ENCODE peak calls at places on chromosomes 7 and 10, in nine cellular contexts. M, C, S, L, P, Y, W, G and N are unnamed samples.

GRCh38 chr7:158695726-158696452 is 8.7 kb downstream of the NCAPG2 start:
- DNase-seq in M (peak), C (no peak), S (peak), L (peak), P (peak), Y (peak), W (peak), G (peak), N (peak)

GRCh38 chr10:68471063-68471585 is 649 bp downstream of the DNA2 start:
- DNase-seq in M (no peak), C (no peak), S (no peak), L (no peak), P (no peak), Y (no peak), W (no peak), G (peak), N (no peak)

GRCh38 chr7:24604640-24605039 is 31.4 kb downstream of the PALS2 start:
- DNase-seq in M (no peak), C (no peak), S (no peak), L (no peak), P (no peak), Y (no peak), W (no peak), G (no peak), N (no peak)

GRCh38 chr7:32447218-32447617 is 43.0 kb downstream of the LSM5 start:
- DNase-seq in M (no peak), C (no peak), S (no peak), L (no peak), P (no peak), Y (no peak), W (no peak), G (no peak), N (no peak)

GRCh38 chr10:13439771-13440708 is 88.8 kb downstream of the BEND7 start:
- DNase-seq in M (no peak), C (no peak), S (peak), L (peak), P (peak), Y (no peak), W (peak), G (peak), N (peak)

GRCh38 chr10:78852856-78853255 is 215.9 kb upstream of the ZMIZ1 start:
- DNase-seq in M (no peak), C (no peak), S (no peak), L (peak), P (peak), Y (no peak), W (peak), G (peak), N (no peak)

GRCh38 chr7:71182536-71182935 is 50.6 kb downstream of the GALNT17 start:
- DNase-seq in M (no peak), C (no peak), S (no peak), L (no peak), P (no peak), Y (no peak), W (no peak), G (no peak), N (no peak)

GRCh38 chr7:41451826-41452225 is 251.1 kb downstream of the INHBA start:
- DNase-seq in M (no peak), C (no peak), S (no peak), L (peak), P (peak), Y (no peak), W (no peak), G (no peak), N (no peak)

GRCh38 chr7:23533160-23533559 is 1.4 kb upstream of the TRA2A start:
- DNase-seq in M (no peak), C (no peak), S (no peak), L (no peak), P (no peak), Y (no peak), W (no peak), G (no peak), N (no peak)

GRCh38 chr10:88540355-88540754 is 42.8 kb downstream of the RNLS start:
- DNase-seq in M (no peak), C (no peak), S (no peak), L (no peak), P (no peak), Y (no peak), W (no peak), G (no peak), N (no peak)

GRCh38 chr7:30285067-30285530 is 702 bp downstream of the ZNRF2 start:
- DNase-seq in M (no peak), C (no peak), S (peak), L (peak), P (peak), Y (no peak), W (no peak), G (peak), N (no peak)

GRCh38 chr10:43113201-43113893 is 24.9 kb upstream of the CSGALNACT2 start:
- DNase-seq in M (no peak), C (no peak), S (no peak), L (no peak), P (no peak), Y (no peak), W (no peak), G (no peak), N (no peak)

GRCh38 chr10:102613286-102613685 is 31.0 kb upstream of the TRIM8 start:
- DNase-seq in M (no peak), C (no peak), S (no peak), L (no peak), P (no peak), Y (no peak), W (peak), G (no peak), N (no peak)

GRCh38 chr7:30598121-30598876 is 3.6 kb downstream of the GARS1 start:
- DNase-seq in M (no peak), C (no peak), S (no peak), L (peak), P (no peak), Y (no peak), W (no peak), G (no peak), N (no peak)

GRCh38 chr10:33040436-33040835 is 82.4 kb upstream of the ITGB1 start:
- DNase-seq in M (no peak), C (no peak), S (no peak), L (no peak), P (no peak), Y (no peak), W (no peak), G (no peak), N (no peak)

GRCh38 chr10:62250594-62251198 is 17.9 kb downstream of the RTKN2 start:
- DNase-seq in M (no peak), C (no peak), S (no peak), L (peak), P (no peak), Y (no peak), W (no peak), G (no peak), N (peak)

GRCh38 chr7:92057375-92057774 is 76.9 kb downstream of the CYP51A1 start:
- DNase-seq in M (no peak), C (no peak), S (no peak), L (no peak), P (no peak), Y (no peak), W (no peak), G (no peak), N (no peak)

GRCh38 chr10:100569687-100570517 is 34.2 kb downstream of the HIF1AN start:
- DNase-seq in M (no peak), C (no peak), S (no peak), L (no peak), P (no peak), Y (no peak), W (no peak), G (no peak), N (peak)

GRCh38 chr10:35459449-35459847 is 123.1 kb downstream of the CCNY start:
- DNase-seq in M (no peak), C (no peak), S (no peak), L (no peak), P (no peak), Y (no peak), W (no peak), G (no peak), N (no peak)

GRCh38 chr7:29345590-29345989 is 151.0 kb downstream of the CHN2 start:
- DNase-seq in M (no peak), C (no peak), S (no peak), L (no peak), P (no peak), Y (no peak), W (no peak), G (no peak), N (peak)

GRCh38 chr7:141585592-141586510 is 34.6 kb downstream of the AGK start:
- DNase-seq in M (no peak), C (peak), S (peak), L (peak), P (peak), Y (peak), W (no peak), G (peak), N (peak)

GRCh38 chr7:157481389-157481788 is 144.6 kb downstream of the DNAJB6 start:
- DNase-seq in M (no peak), C (no peak), S (no peak), L (no peak), P (no peak), Y (no peak), W (no peak), G (no peak), N (no peak)

GRCh38 chr7:158252081-158252836 is 335.4 kb downstream of the PTPRN2 start:
- DNase-seq in M (peak), C (no peak), S (no peak), L (no peak), P (no peak), Y (no peak), W (no peak), G (no peak), N (no peak)

GRCh38 chr10:3396116-3396515 is 223.5 kb upstream of the PITRM1 start:
- DNase-seq in M (no peak), C (no peak), S (no peak), L (no peak), P (no peak), Y (no peak), W (no peak), G (no peak), N (no peak)

GRCh38 chr7:28853834-28854749 is 104.0 kb downstream of the TRIL start:
- DNase-seq in M (peak), C (no peak), S (peak), L (peak), P (peak), Y (no peak), W (peak), G (peak), N (peak)

GRCh38 chr10:130739016-130739756 is 572.3 kb downstream of the TCERG1L start:
- DNase-seq in M (no peak), C (no peak), S (no peak), L (no peak), P (no peak), Y (no peak), W (no peak), G (no peak), N (no peak)

GRCh38 chr10:111347386-111348005 is 270.7 kb downstream of the ADRA2A start:
- DNase-seq in M (no peak), C (no peak), S (no peak), L (no peak), P (no peak), Y (no peak), W (no peak), G (no peak), N (no peak)

GRCh38 chr7:137421389-137421788 is 77.9 kb upstream of the PTN start:
- DNase-seq in M (no peak), C (no peak), S (no peak), L (no peak), P (peak), Y (peak), W (no peak), G (no peak), N (no peak)

GRCh38 chr7:123714296-123715080 is 34.3 kb downstream of the WASL start:
- DNase-seq in M (no peak), C (no peak), S (no peak), L (no peak), P (no peak), Y (no peak), W (no peak), G (no peak), N (no peak)

GRCh38 chr7:94301024-94301588 is 93.6 kb upstream of the COL1A2 start:
- DNase-seq in M (no peak), C (no peak), S (no peak), L (peak), P (peak), Y (peak), W (no peak), G (no peak), N (peak)

GRCh38 chr10:17380888-17381287 is 73.5 kb downstream of the ST8SIA6 start:
- DNase-seq in M (no peak), C (no peak), S (no peak), L (no peak), P (no peak), Y (no peak), W (no peak), G (no peak), N (no peak)

GRCh38 chr10:13117842-13118783 is 18.1 kb downstream of the OPTN start:
- DNase-seq in M (no peak), C (no peak), S (no peak), L (no peak), P (no peak), Y (no peak), W (no peak), G (no peak), N (no peak)

GRCh38 chr7:73864981-73865711 is 4.2 kb downstream of the TMEM270 start:
- DNase-seq in M (no peak), C (no peak), S (no peak), L (no peak), P (no peak), Y (no peak), W (no peak), G (no peak), N (no peak)

GRCh38 chr7:148941598-148942280 is 57.6 kb upstream of the EZH2 start:
- DNase-seq in M (peak), C (no peak), S (peak), L (peak), P (no peak), Y (no peak), W (peak), G (no peak), N (peak)

GRCh38 chr7:152362128-152362926 is 73.5 kb downstream of the KMT2C start:
- DNase-seq in M (no peak), C (no peak), S (no peak), L (no peak), P (no peak), Y (no peak), W (no peak), G (no peak), N (no peak)

GRCh38 chr7:1709900-1710299 is 39.8 kb downstream of the ELFN1 start:
- DNase-seq in M (no peak), C (no peak), S (no peak), L (no peak), P (no peak), Y (no peak), W (no peak), G (no peak), N (no peak)

GRCh38 chr7:3510101-3511020 is 209.3 kb downstream of the SDK1 start:
- DNase-seq in M (no peak), C (no peak), S (no peak), L (no peak), P (no peak), Y (no peak), W (no peak), G (no peak), N (no peak)

GRCh38 chr10:102016416-102016815 is 39.6 kb downstream of the ARMH3 start:
- DNase-seq in M (no peak), C (no peak), S (no peak), L (no peak), P (peak), Y (no peak), W (no peak), G (no peak), N (no peak)

GRCh38 chr10:102869290-102870198 is at the start of gene AS3MT:
- DNase-seq in M (no peak), C (no peak), S (no peak), L (no peak), P (peak), Y (no peak), W (no peak), G (peak), N (peak)